ENCODE peak calls at places on chromosome 3, in four cellular contexts. C is NCI-H82, N is foreskin keratinocyte, Q is neural progenitor cell. D is an unnamed sample.

GRCh38 chr3:67559029-67559605 is 95.3 kb downstream of the SUCLG2 start:
- DNase-seq in Q (no peak), N (no peak), C (no peak), D (no peak)

GRCh38 chr3:49339593-49339946 is 283 bp downstream of the USP4 start:
- DNase-seq in Q (peak), N (no peak), C (peak), D (peak)

GRCh38 chr3:100708644-100708988 is 678 bp upstream of the TFG start:
- DNase-seq in Q (no peak), C (no peak), N (peak), D (no peak)

GRCh38 chr3:188212308-188212969 is 58.5 kb downstream of the LPP start:
- DNase-seq in N (no peak), Q (no peak), C (no peak), D (no peak)

GRCh38 chr3:10753964-10754363 is 62.1 kb upstream of the SLC6A11 start:
- DNase-seq in C (no peak), Q (peak), N (peak), D (no peak)

GRCh38 chr3:13500133-13500885 is 20.2 kb downstream of the HDAC11 start:
- DNase-seq in Q (peak), C (peak), N (no peak), D (peak)

GRCh38 chr3:44832965-44833364 is 28.7 kb upstream of the TMEM42 start:
- DNase-seq in N (no peak), Q (no peak), C (no peak), D (no peak)

GRCh38 chr3:112010631-112011030 is 11.9 kb downstream of the TAGLN3 start:
- DNase-seq in C (peak), N (no peak), Q (no peak), D (no peak)

GRCh38 chr3:43330981-43331380 is 44.6 kb downstream of the SNRK start:
- DNase-seq in C (no peak), N (no peak), Q (no peak), D (no peak)

GRCh38 chr3:49513494-49514179 is 40.6 kb upstream of the BSN start:
- DNase-seq in Q (no peak), N (no peak), C (no peak), D (no peak)

GRCh38 chr3:101970915-101971314 is 121.6 kb downstream of the NFKBIZ start:
- DNase-seq in C (no peak), N (no peak), Q (peak), D (no peak)

GRCh38 chr3:159077860-159078259 is 276.0 kb downstream of the MFSD1 start:
- DNase-seq in N (peak), Q (no peak), C (no peak), D (no peak)

GRCh38 chr3:117898722-117899121 is 1135.9 kb downstream of the IGSF11 start:
- DNase-seq in N (peak), Q (peak), C (peak), D (no peak)

GRCh38 chr3:129120254-129121004 is 1.2 kb downstream of the RAB43 start:
- DNase-seq in Q (peak), N (peak), C (peak), D (peak)

GRCh38 chr3:185361920-185362319 is 1.0 kb upstream of the MAP3K13 start:
- DNase-seq in Q (no peak), C (no peak), N (no peak), D (no peak)

GRCh38 chr3:197348014-197348413 is 49.6 kb upstream of the DLG1 start:
- DNase-seq in C (no peak), N (no peak), Q (no peak), D (no peak)